ENCODE peak calls at places on chromosomes 3 and 15, in four cellular contexts. N, H, U and I are unnamed samples.

GRCh38 chr3:13582366-13583250 is 33.7 kb downstream of the FBLN2 start:
- DNase-seq in N (no peak), H (no peak), U (peak), I (no peak)

GRCh38 chr3:42394579-42395288 is 15.7 kb downstream of the LYZL4 start:
- DNase-seq in N (no peak), H (no peak), U (no peak), I (no peak)

GRCh38 chr3:123618768-123619484 is 34.1 kb upstream of the HACD2 start:
- DNase-seq in N (no peak), H (no peak), U (peak), I (no peak)

GRCh38 chr15:71627188-71627587 is 183.2 kb upstream of the NR2E3 start:
- DNase-seq in N (no peak), H (no peak), U (no peak), I (no peak)

GRCh38 chr3:111739241-111739952 is 119.7 kb upstream of the PHLDB2 start:
- DNase-seq in N (no peak), H (no peak), U (no peak), I (no peak)

GRCh38 chr3:186821429-186822367 is 15.4 kb upstream of the RFC4 start:
- DNase-seq in N (peak), H (peak), U (no peak), I (peak)

GRCh38 chr15:77144028-77144427 is 73.1 kb upstream of the TSPAN3 start:
- DNase-seq in N (no peak), H (no peak), U (no peak), I (no peak)

GRCh38 chr3:71166366-71166765 is 417.2 kb downstream of the FOXP1 start:
- DNase-seq in N (no peak), H (no peak), U (no peak), I (no peak)

GRCh38 chr3:79497447-79498111 is 270.2 kb downstream of the ROBO1 start:
- DNase-seq in N (no peak), H (peak), U (no peak), I (peak)

GRCh38 chr3:105527949-105528348 is 161.2 kb downstream of the ALCAM start:
- DNase-seq in N (no peak), H (no peak), U (no peak), I (no peak)

GRCh38 chr15:52362497-52362896 is 66.9 kb upstream of the MYO5C start:
- DNase-seq in N (no peak), H (no peak), U (no peak), I (no peak)

GRCh38 chr3:49180116-49180515 is 8.7 kb downstream of the KLHDC8B start:
- DNase-seq in N (no peak), H (no peak), U (no peak), I (no peak)

GRCh38 chr3:178097576-178097975 is 438.7 kb upstream of the KCNMB2 start:
- DNase-seq in N (no peak), H (no peak), U (no peak), I (no peak)

GRCh38 chr3:27089063-27089462 is 280.1 kb downstream of the NEK10 start:
- DNase-seq in N (no peak), H (no peak), U (no peak), I (no peak)

GRCh38 chr3:100709840-100710235 is 544 bp downstream of the TFG start:
- DNase-seq in N (no peak), H (peak), U (peak), I (peak)

GRCh38 chr3:78726545-78726944 is 1041.3 kb downstream of the ROBO1 start:
- DNase-seq in N (no peak), H (peak), U (no peak), I (no peak)

GRCh38 chr15:69141286-69141701 is 19.1 kb upstream of the GLCE start:
- DNase-seq in N (no peak), H (no peak), U (no peak), I (no peak)

GRCh38 chr3:12896206-12896697 is 54.9 kb upstream of the RPL32 start:
- DNase-seq in N (no peak), H (no peak), U (peak), I (no peak)

GRCh38 chr3:58588030-58588614 is 10.9 kb upstream of the FAM107A start:
- DNase-seq in N (no peak), H (peak), U (no peak), I (no peak)

GRCh38 chr15:92527197-92527596 is 128.4 kb downstream of the FAM174B start:
- DNase-seq in N (no peak), H (no peak), U (no peak), I (no peak)

GRCh38 chr15:97976766-97977503 is 16.4 kb downstream of the ARRDC4 start:
- DNase-seq in N (no peak), H (no peak), U (no peak), I (no peak)

GRCh38 chr3:11305509-11305908 is 33.3 kb downstream of the ATG7 start:
- DNase-seq in N (no peak), H (no peak), U (no peak), I (no peak)

GRCh38 chr15:95843241-95843851 is 487.2 kb upstream of the NR2F2 start:
- DNase-seq in N (no peak), H (no peak), U (peak), I (no peak)

GRCh38 chr3:187714404-187714979 is 12.1 kb upstream of the RTP2 start:
- DNase-seq in N (peak), H (peak), U (no peak), I (no peak)

GRCh38 chr3:182139627-182140357 is 428.1 kb downstream of the SOX2 start:
- DNase-seq in N (no peak), H (peak), U (no peak), I (no peak)